ENCODE peak calls at places on chromosomes 1 and 21, in five cellular contexts. X is tibial artery, T is fibroblast of pulmonary artery, C is AG04450, H is spleen. P is an unnamed sample.

GRCh38 chr1:61389926-61390845 is 307.8 kb downstream of the NFIA start:
- DNase-seq in H (no peak), X (no peak), C (no peak), T (no peak), P (no peak)

GRCh38 chr1:16716691-16717173 is 23.6 kb upstream of the RNU1-4 start:
- DNase-seq in C (no peak), H (peak; percentile 68), X (peak; percentile 68), T (no peak), P (no peak)

GRCh38 chr1:201436461-201436860 is 14.9 kb upstream of the TNNI1 start:
- DNase-seq in X (no peak), H (no peak), T (peak; percentile 21), C (no peak), P (no peak)

GRCh38 chr1:156154317-156154749 is 948 bp downstream of the SEMA4A start:
- DNase-seq in C (no peak), T (no peak), X (no peak), H (peak; percentile 95), P (no peak)

GRCh38 chr1:199688133-199688676 is 339.3 kb upstream of the NR5A2 start:
- DNase-seq in T (peak; percentile 15), X (no peak), C (no peak), H (no peak), P (no peak)

GRCh38 chr1:119549719-119550141 is 42.7 kb downstream of the HSD3B1 start:
- DNase-seq in H (no peak), X (no peak), T (peak; percentile 83), C (peak; percentile 11), P (no peak)

GRCh38 chr1:36625959-36626337 is 143.2 kb upstream of the CSF3R start:
- DNase-seq in X (no peak), T (no peak), H (no peak), C (no peak), P (no peak)

GRCh38 chr1:4655674-4656532 is 1.5 kb downstream of the AJAP1 start:
- DNase-seq in C (no peak), H (no peak), X (no peak), T (peak; percentile 11), P (no peak)

GRCh38 chr1:48061162-48062136 is 64.3 kb upstream of the TRABD2B start:
- DNase-seq in H (no peak), C (no peak), T (peak; percentile 68), X (no peak), P (no peak)

GRCh38 chr1:151406176-151406575 is 6.8 kb downstream of the PSMB4 start:
- DNase-seq in C (no peak), X (no peak), T (no peak), H (no peak), P (no peak)

GRCh38 chr1:162042361-162042760 is 18.7 kb upstream of the OLFML2B start:
- DNase-seq in C (no peak), X (no peak), H (no peak), T (no peak), P (no peak)

GRCh38 chr1:211132681-211133392 is 1.1 kb downstream of the KCNH1 start:
- DNase-seq in T (no peak), H (no peak), C (no peak), X (no peak), P (no peak)

GRCh38 chr1:211797994-211798393 is 32.6 kb downstream of the LPGAT1 start:
- DNase-seq in H (no peak), X (no peak), C (no peak), T (no peak), P (no peak)

GRCh38 chr1:175192111-175192629 is 406 bp downstream of the KIAA0040 start:
- DNase-seq in T (peak; percentile 8), C (no peak), H (peak; percentile 82), X (peak; percentile 75), P (no peak)

GRCh38 chr1:204723131-204723787 is 37.7 kb upstream of the LRRN2 start:
- DNase-seq in H (no peak), X (no peak), T (no peak), C (no peak), P (no peak)

GRCh38 chr1:92480200-92480812 is 6.4 kb downstream of the GFI1 start:
- DNase-seq in C (no peak), X (no peak), T (no peak), H (peak; percentile 72), P (no peak)

GRCh38 chr1:192905049-192905448 is 96.2 kb downstream of the RGS2 start:
- DNase-seq in T (peak; percentile 78), H (no peak), X (no peak), C (no peak), P (no peak)

GRCh38 chr1:101605878-101606277 is 369.1 kb downstream of the S1PR1 start:
- DNase-seq in X (no peak), T (no peak), C (no peak), H (no peak), P (no peak)

GRCh38 chr1:40796939-40797667 is 13.5 kb downstream of the KCNQ4 start:
- DNase-seq in C (no peak), H (no peak), X (peak; percentile 95), T (no peak), P (peak; percentile 37)

GRCh38 chr21:41961282-41961701 is 7.5 kb upstream of the C2CD2 start:
- DNase-seq in H (no peak), X (no peak), T (no peak), C (peak; percentile 36), P (no peak)

GRCh38 chr1:245856944-245857531 is 650.0 kb downstream of the SMYD3 start:
- DNase-seq in T (peak; percentile 88), C (no peak), X (no peak), H (no peak), P (no peak)

DNA sequence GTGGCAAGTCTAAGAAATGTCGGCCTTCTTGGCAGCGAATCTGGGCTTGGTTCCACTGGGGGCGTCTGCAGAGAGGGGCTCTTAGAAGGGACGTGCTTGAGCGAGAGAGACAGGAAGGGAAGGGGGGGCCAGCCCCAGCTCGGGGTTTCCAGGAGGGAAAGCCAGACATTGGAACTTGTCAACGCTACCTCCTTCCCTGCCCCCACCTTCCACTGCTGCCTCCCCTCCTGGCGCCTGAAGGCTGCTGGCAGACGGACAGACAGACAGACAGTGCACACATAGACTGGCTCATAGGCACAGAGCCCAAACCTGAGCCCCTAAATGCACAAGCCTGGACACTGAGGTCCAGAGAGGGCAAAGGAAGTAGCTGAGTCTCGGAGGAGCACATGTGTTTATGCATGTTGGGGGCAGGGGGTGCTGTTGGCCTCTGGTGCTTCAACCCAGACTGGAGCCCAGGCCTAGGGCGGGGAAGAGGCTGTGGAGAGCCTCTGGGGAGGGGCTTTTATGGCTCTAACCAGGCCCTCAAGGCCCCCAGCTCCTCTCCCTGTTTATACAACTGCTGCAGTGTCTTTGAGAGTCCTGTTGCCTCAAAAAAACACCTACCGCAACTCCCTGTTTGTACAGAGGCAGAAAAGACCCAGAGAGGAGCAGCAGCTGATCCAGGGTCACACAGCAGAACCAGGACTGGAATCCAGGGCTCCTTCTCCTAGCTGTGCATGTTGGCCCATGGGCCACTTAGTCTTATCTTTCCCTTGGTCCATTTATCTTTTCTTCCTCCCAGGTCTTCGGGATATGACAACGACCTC is 33.1 kb upstream of the WASF2 start:
- DNase-seq in T (peak; percentile 41), H (no peak), C (no peak), X (peak; percentile 78), P (no peak)
- H3K4me3 ChIP-seq in T (no peak overlapping the region), H (peak overlapping the region; percentile 27), C (no peak overlapping the region), X (peak overlapping the region; percentile 23), P (no peak overlapping the region)

GRCh38 chr1:55524013-55524412 is 308.8 kb upstream of the USP24 start:
- DNase-seq in X (no peak), H (no peak), T (no peak), C (no peak), P (no peak)

GRCh38 chr1:55520861-55521260 is 305.7 kb upstream of the USP24 start:
- DNase-seq in H (no peak), C (no peak), X (no peak), T (no peak), P (no peak)

GRCh38 chr1:55522353-55522903 is 307.3 kb upstream of the USP24 start:
- DNase-seq in H (no peak), T (no peak), C (no peak), X (no peak), P (no peak)

GRCh38 chr1:55519937-55520683 is 304.9 kb upstream of the USP24 start:
- DNase-seq in H (no peak), X (no peak), C (peak; percentile 46), T (no peak), P (no peak)

DNA sequence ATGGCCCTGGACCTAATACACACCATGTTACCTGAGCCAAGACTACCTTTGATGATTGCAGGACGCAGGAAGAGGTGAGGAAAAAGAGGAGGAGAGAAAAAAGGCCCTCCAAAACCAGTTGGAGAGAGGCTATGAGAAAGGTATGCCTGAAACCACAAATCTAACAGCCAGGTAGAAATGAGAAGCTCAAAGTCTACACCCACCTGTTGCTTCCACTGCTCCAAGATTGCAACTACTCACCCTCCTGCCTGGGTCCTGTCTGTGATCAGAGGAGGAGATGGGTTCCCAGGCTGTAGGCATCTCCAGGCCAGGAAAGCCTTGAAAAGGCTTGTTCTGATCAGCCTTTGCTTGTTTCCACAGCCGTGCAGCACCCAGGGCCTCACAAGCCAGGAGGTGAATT is 307.8 kb upstream of the USP24 start:
- DNase-seq in C (no peak), X (no peak), T (no peak), H (no peak), P (no peak)
- TF ChIP-seq CTCF in C (no peak), X (no peak), T (no peak), H (no peak), P (no peak)

GRCh38 chr1:32988665-32989064 is 24.1 kb upstream of the RNF19B start:
- DNase-seq in H (no peak), C (peak; percentile 59), T (peak; percentile 83), X (peak; percentile 76), P (no peak)
- H3K4me3 ChIP-seq in H (no peak overlapping the region), C (peak overlapping the region; percentile 25), T (no peak overlapping the region), X (no peak overlapping the region), P (no peak overlapping the region)

GRCh38 chr1:22751124-22751531 is 40.5 kb downstream of the EPHB2 start:
- DNase-seq in X (no peak), T (no peak), H (no peak), C (no peak), P (no peak)
- TF ChIP-seq CTCF in X (no peak), T (no peak), H (no peak), C (no peak), P (no peak)

DNA sequence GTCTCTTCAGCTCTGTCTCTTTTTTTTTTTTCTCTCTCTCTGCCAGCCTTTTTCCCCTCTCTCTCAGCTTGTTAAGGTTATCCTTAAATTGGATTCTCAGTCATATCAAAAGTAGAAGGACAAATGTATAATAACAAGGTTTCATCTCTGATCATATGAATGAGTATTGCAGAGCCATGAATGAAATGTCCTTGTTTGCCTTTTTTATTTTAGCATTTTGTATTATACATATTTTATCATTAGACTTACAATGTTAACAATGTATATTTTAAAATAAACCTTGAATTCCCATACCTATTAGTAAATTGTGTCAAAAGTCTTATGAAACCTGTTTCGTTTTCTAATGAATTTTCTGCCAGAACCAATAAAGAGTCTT is 596 bp downstream of the DNAJB4 start:
- DNase-seq in X (no peak), C (no peak), T (no peak), H (no peak), P (no peak)
- H3K4me3 ChIP-seq in X (peak overlapping the region; percentile 78), C (peak overlapping the region; percentile 74), T (peak overlapping the region; percentile 82), H (peak overlapping the region; percentile 54), P (peak overlapping the region; percentile 55)